ENCODE peak calls at places on chromosomes 3 and 15, in nine cellular contexts. B is fibroblast of pulmonary artery, V is endothelial cell, X is uterus, W is stomach, A is tibial artery, Y is WTC11, J is epithelial cell of esophagus, U is body of pancreas. F is an unnamed sample.
A peak's percentile ranks its signal among the peaks of the same experiment; 100 is the strongest.

GRCh38 chr3:105867690-105868449 is 942 bp downstream of the CBLB start:
- DNase-seq in V (no peak), W (no peak), Y (no peak), X (no peak), U (no peak), A (no peak), J (peak; percentile 20), B (peak; percentile 39), F (no peak)

GRCh38 chr3:119630562-119631329 is 29.6 kb downstream of the POPDC2 start:
- DNase-seq in B (peak; percentile 77), J (peak; percentile 69), U (peak; percentile 24), V (no peak), Y (no peak), A (no peak), W (no peak), X (no peak), F (no peak)

GRCh38 chr3:56075089-56075488 is 393.2 kb downstream of the ERC2 start:
- DNase-seq in X (no peak), V (no peak), A (no peak), B (no peak), W (no peak), Y (no peak), J (no peak), U (no peak), F (no peak)

GRCh38 chr3:130892759-130893239 is 1.1 kb upstream of the ATP2C1 start:
- DNase-seq in B (peak; percentile 87), W (peak; percentile 74), V (peak; percentile 59), A (peak; percentile 70), X (peak; percentile 49), U (peak; percentile 86), J (peak; percentile 87), Y (peak; percentile 46), F (no peak)

GRCh38 chr15:25136119-25136518 is 181.3 kb downstream of the SNRPN start:
- DNase-seq in U (peak; percentile 10), X (no peak), A (no peak), B (peak; percentile 32), V (peak; percentile 7), W (no peak), J (peak; percentile 8), Y (no peak), F (no peak)

GRCh38 chr15:47741082-47741481 is 23.8 kb downstream of the SEMA6D start:
- DNase-seq in A (no peak), W (no peak), V (no peak), Y (no peak), B (no peak), U (no peak), X (no peak), J (no peak), F (no peak)

GRCh38 chr3:46876313-46877300 is 914 bp upstream of the PTH1R start:
- DNase-seq in Y (no peak), X (no peak), U (no peak), J (no peak), A (no peak), V (no peak), W (no peak), B (no peak), F (no peak)

GRCh38 chr3:114424337-114424736 is 130.5 kb downstream of the TIGIT start:
- DNase-seq in X (no peak), B (no peak), Y (no peak), U (no peak), V (no peak), W (no peak), A (no peak), J (no peak), F (no peak)

GRCh38 chr3:196948442-196949365 is 6.4 kb upstream of the NCBP2 start:
- DNase-seq in B (peak; percentile 15), X (no peak), J (peak; percentile 32), V (no peak), A (no peak), Y (peak; percentile 68), W (no peak), U (no peak), F (no peak)

GRCh38 chr15:52257734-52258062 is 37.9 kb downstream of the MYO5C start:
- DNase-seq in B (peak; percentile 50), J (peak; percentile 57), X (no peak), V (no peak), U (no peak), A (no peak), Y (no peak), W (no peak), F (no peak)

GRCh38 chr3:138888569-138888968 is 53.8 kb upstream of the PIK3CB start:
- DNase-seq in W (no peak), B (no peak), Y (no peak), J (no peak), V (no peak), U (no peak), A (no peak), X (no peak), F (no peak)

GRCh38 chr3:73516656-73517055 is 108.1 kb downstream of the PDZRN3 start:
- DNase-seq in A (peak; percentile 94), J (no peak), B (no peak), V (no peak), W (peak; percentile 77), U (peak; percentile 38), X (no peak), Y (no peak), F (peak; percentile 23)

GRCh38 chr3:179036626-179037300 is 34.8 kb downstream of the ZMAT3 start:
- DNase-seq in U (no peak), X (no peak), J (no peak), B (no peak), V (no peak), Y (no peak), W (no peak), A (no peak), F (no peak)

GRCh38 chr3:52385157-52385556 is 59.7 kb downstream of the SEMA3G start:
- DNase-seq in V (peak; percentile 74), A (no peak), W (no peak), Y (peak; percentile 88), B (peak; percentile 32), X (no peak), J (peak; percentile 63), U (no peak), F (no peak)

GRCh38 chr3:155426524-155427230 is 133.2 kb upstream of the STRIT1 start:
- DNase-seq in A (no peak), U (no peak), W (no peak), Y (no peak), B (no peak), X (no peak), J (no peak), V (no peak), F (no peak)

GRCh38 chr15:63985221-63986184 is 60.8 kb downstream of the DAPK2 start:
- DNase-seq in V (no peak), J (no peak), X (peak; percentile 21), A (peak; percentile 89), W (peak; percentile 57), B (no peak), Y (no peak), U (peak; percentile 89), F (peak; percentile 83)

GRCh38 chr3:135807879-135808278 is 157.6 kb upstream of the PPP2R3A start:
- DNase-seq in J (no peak), U (no peak), X (no peak), V (no peak), B (no peak), Y (no peak), A (no peak), W (no peak), F (no peak)

GRCh38 chr15:79724312-79724711 is 172.5 kb downstream of the MTHFS start:
- DNase-seq in B (peak; percentile 73), V (no peak), A (no peak), U (no peak), X (no peak), Y (no peak), J (peak; percentile 3), W (no peak), F (no peak)

GRCh38 chr3:41598804-41599481 is 363.0 kb downstream of the ULK4 start:
- DNase-seq in X (peak; percentile 41), J (no peak), U (no peak), B (peak; percentile 42), W (no peak), A (no peak), Y (no peak), V (no peak), F (no peak)
- TF ChIP-seq CTCF in X (no peak), J (no peak), U (no peak), B (no peak), W (no peak), A (no peak), Y (no peak), V (no peak), F (no peak)

DNA sequence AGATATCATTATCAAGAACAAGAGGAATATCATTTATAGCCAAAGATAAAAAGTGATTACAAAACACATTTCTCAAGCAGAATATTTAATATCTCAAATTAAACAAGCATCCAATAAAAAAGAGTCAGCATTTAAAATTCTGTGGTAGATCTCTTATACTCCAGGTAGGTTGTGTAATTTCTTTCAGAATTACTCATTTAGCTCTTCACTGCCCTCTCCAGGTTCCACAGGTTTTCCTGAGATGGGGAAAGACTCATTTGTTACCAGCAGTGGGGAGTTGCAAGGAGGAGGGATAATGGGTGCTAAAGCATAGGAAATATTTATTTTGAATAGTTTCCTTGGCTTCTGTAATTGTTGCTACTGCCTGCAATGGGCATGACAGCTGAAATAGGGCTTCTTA is 83.1 kb upstream of the RASGRP1 start:
- DNase-seq in X (no peak), U (no peak), J (peak; percentile 74), B (peak; percentile 51), Y (no peak), V (no peak), A (no peak), W (no peak), F (no peak)
- TF ChIP-seq CTCF in X (no peak), U (no peak), J (peak; percentile 70), B (peak; percentile 60), Y (no peak), V (no peak), A (no peak), W (no peak), F (no peak)

GRCh38 chr15:90232941-90233700 is 620 bp downstream of the CIB1 start:
- DNase-seq in A (peak; percentile 79), W (peak; percentile 74), X (no peak), V (peak; percentile 58), B (peak; percentile 29), Y (peak; percentile 71), J (peak; percentile 62), U (peak; percentile 91), F (peak; percentile 45)
- TF ChIP-seq CTCF in A (peak; percentile 38), W (peak; percentile 11), X (peak; percentile 47), V (no peak), B (peak; percentile 44), Y (no peak), J (peak; percentile 52), U (peak; percentile 46), F (peak; percentile 43)

GRCh38 chr3:4977889-4978258 is 1.4 kb upstream of the BHLHE40 start:
- DNase-seq in U (no peak), Y (no peak), J (no peak), X (no peak), W (no peak), A (no peak), B (no peak), V (no peak), F (no peak)

GRCh38 chr3:4978966-4979400 is 254 bp upstream of the BHLHE40 start:
- DNase-seq in Y (peak; percentile 67), A (peak; percentile 98), W (peak; percentile 94), B (peak; percentile 99), U (peak; percentile 99), X (peak; percentile 94), V (peak; percentile 77), J (peak; percentile 99), F (peak; percentile 91)

GRCh38 chr3:4978259-4978965 is 825 bp upstream of the BHLHE40 start:
- DNase-seq in B (peak; percentile 99), V (peak; percentile 85), J (peak; percentile 100), A (peak; percentile 99), W (peak; percentile 95), X (peak; percentile 98), Y (peak; percentile 84), U (peak; percentile 97), F (peak; percentile 96)

GRCh38 chr3:4976109-4976508 is 3.1 kb upstream of the BHLHE40 start:
- DNase-seq in X (no peak), Y (peak; percentile 65), V (peak; percentile 63), J (peak; percentile 89), U (peak; percentile 86), B (peak; percentile 79), W (peak; percentile 48), A (peak; percentile 81), F (peak; percentile 34)

GRCh38 chr3:4977001-4977888 is 2.0 kb upstream of the BHLHE40 start:
- DNase-seq in J (peak; percentile 83), B (peak; percentile 91), U (peak; percentile 89), Y (peak; percentile 67), W (peak; percentile 75), A (peak; percentile 95), X (peak; percentile 86), V (peak; percentile 68), F (peak; percentile 96)
- TF ChIP-seq CTCF in J (no peak), B (peak; percentile 20), U (no peak), Y (no peak), W (no peak), A (no peak), X (no peak), V (no peak), F (peak; percentile 40)